ENCODE peak calls at places on chromosomes 3 and 15, in seven cellular contexts. A is mesenchymal stem cell, L is trophoblast cell, X is mesendoderm, S is H9, O is IMR-90, B is H1. W is an unnamed sample. For H3K4me1, the result is how much of the 10 kb centered on the place peaks cover.

GRCh38 chr3:112676659-112677234 is 35.8 kb upstream of the CCDC80 start:
- DNase-seq in A (peak), L (peak), X (peak), S (peak), O (peak), B (peak), W (no peak)

GRCh38 chr15:51267047-51267713 is 71.2 kb downstream of the CYP19A1 start:
- DNase-seq in A (peak), L (no peak), X (no peak), S (peak), O (no peak), B (no peak), W (no peak)

GRCh38 chr3:18302517-18302916 is 122.6 kb downstream of the SATB1 start:
- DNase-seq in A (peak), L (no peak), X (no peak), S (no peak), O (peak), B (no peak), W (no peak)

GRCh38 chr15:65829150-65829764 is 37.2 kb upstream of the DENND4A start:
- DNase-seq in A (peak), L (peak), X (peak), S (no peak), O (peak), B (no peak), W (no peak)

GRCh38 chr3:42979044-42979962 is at the start of gene GASK1A:
- DNase-seq in A (no peak), L (peak), X (peak), S (peak), O (no peak), B (no peak), W (peak)

GRCh38 chr15:42143866-42144625 is 12.4 kb downstream of the PLA2G4F start:
- DNase-seq in A (no peak), L (no peak), X (no peak), S (peak), O (no peak), B (no peak), W (no peak)

GRCh38 chr3:39334205-39334604 is 4.7 kb downstream of the CCR8 start:
- DNase-seq in A (no peak), L (no peak), X (no peak), S (no peak), O (no peak), B (no peak), W (no peak)

GRCh38 chr15:88702983-88703382 is 64.2 kb downstream of the ISG20 start:
- DNase-seq in A (peak), L (no peak), X (no peak), S (no peak), O (peak), B (no peak), W (no peak)

GRCh38 chr15:79115971-79116370 is 25.4 kb upstream of the RASGRF1 start:
- DNase-seq in A (no peak), L (no peak), X (no peak), S (peak), O (no peak), B (no peak), W (no peak)

GRCh38 chr3:154766765-154767503 is 313.2 kb upstream of the MME start:
- DNase-seq in A (no peak), L (no peak), X (no peak), S (peak), O (no peak), B (no peak), W (no peak)

GRCh38 chr15:47409038-47409437 is 308.3 kb upstream of the SEMA6D start:
- DNase-seq in A (no peak), L (no peak), X (no peak), S (no peak), O (no peak), B (no peak), W (no peak)

GRCh38 chr3:30945291-30945690 is 50.8 kb upstream of the GADL1 start:
- DNase-seq in A (no peak), L (no peak), X (no peak), S (no peak), O (no peak), B (no peak), W (no peak)

GRCh38 chr3:157785071-157785826 is 282.0 kb upstream of the VEPH1 start:
- DNase-seq in A (peak), L (peak), X (peak), S (peak), O (peak), B (no peak), W (no peak)

GRCh38 chr3:150547045-150547753 is 612 bp downstream of the EIF2A start:
- DNase-seq in A (peak), L (peak), X (no peak), S (no peak), O (peak), B (no peak), W (no peak)

GRCh38 chr3:154018100-154018696 is 103.0 kb upstream of the ARHGEF26 start:
- DNase-seq in A (peak), L (peak), X (peak), S (peak), O (peak), B (peak), W (peak)

GRCh38 chr3:140225996-140226395 is 291.0 kb downstream of the CLSTN2 start:
- DNase-seq in A (no peak), L (no peak), X (no peak), S (no peak), O (no peak), B (no peak), W (no peak)

GRCh38 chr3:190088890-190089289 is 31.8 kb downstream of the P3H2 start:
- DNase-seq in A (no peak), L (peak), X (peak), S (no peak), O (peak), B (no peak), W (no peak)

DNA sequence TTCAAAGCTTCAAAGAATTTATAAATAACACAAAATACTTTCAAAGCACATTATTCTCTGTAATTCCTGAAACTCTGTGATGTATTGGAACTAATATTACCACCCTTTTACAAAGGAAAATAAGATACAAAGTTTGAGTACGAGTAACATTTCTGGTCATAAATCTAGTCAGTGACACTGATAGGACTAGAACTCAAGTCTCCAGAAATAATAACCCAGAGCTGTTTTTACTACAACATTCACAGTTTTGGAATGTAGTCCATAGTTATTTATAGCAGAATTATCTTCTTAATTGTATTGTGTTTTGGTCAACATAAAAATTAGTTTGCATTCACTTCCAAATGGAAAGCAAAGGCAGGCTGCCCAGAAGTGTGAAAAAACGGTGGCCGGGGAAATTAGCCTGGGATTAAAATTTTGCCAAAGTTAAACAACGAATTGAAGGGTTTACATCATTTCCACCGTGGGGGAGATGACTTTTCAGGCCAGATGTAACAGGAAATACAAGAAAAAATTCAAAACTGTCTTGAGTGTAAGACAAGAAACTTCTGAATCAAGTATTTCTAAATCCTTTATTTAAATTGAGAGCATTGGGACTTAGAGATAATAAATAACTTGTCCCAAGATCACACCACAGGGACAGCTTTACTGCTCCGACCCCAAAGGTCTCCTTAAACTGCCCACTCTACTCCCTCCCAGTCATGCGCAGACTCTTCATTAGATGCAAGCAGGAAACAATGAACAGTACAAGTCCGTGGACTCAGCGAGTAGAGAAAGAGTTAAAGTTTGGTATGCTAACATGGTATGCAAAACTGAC is 74.3 kb upstream of the VGLL4 start:
- DNase-seq in A (peak), L (no peak), X (no peak), S (no peak), O (peak), B (no peak), W (no peak)
- H2BK5ac ChIP-seq in A (no peak), L (no peak), X (no peak), S (no peak), O (peak), B (no peak), W (no peak)

GRCh38 chr3:65252266-65252665 is 564.5 kb upstream of the ADAMTS9 start:
- DNase-seq in A (no peak), L (no peak), X (no peak), S (no peak), O (no peak), B (no peak), W (no peak)
- H2BK120ac ChIP-seq in A (no peak), L (no peak), X (no peak), S (no peak), O (no peak), B (no peak), W (no peak)

GRCh38 chr3:99500485-99500884 is 137.9 kb upstream of the COL8A1 start:
- DNase-seq in A (no peak), L (no peak), X (no peak), S (no peak), O (no peak), B (no peak), W (no peak)
- H3K4me1 ChIP-seq in A (under half), L (under half), X (under half), S (under half), O (under half), B (under half), W (under half)

DNA sequence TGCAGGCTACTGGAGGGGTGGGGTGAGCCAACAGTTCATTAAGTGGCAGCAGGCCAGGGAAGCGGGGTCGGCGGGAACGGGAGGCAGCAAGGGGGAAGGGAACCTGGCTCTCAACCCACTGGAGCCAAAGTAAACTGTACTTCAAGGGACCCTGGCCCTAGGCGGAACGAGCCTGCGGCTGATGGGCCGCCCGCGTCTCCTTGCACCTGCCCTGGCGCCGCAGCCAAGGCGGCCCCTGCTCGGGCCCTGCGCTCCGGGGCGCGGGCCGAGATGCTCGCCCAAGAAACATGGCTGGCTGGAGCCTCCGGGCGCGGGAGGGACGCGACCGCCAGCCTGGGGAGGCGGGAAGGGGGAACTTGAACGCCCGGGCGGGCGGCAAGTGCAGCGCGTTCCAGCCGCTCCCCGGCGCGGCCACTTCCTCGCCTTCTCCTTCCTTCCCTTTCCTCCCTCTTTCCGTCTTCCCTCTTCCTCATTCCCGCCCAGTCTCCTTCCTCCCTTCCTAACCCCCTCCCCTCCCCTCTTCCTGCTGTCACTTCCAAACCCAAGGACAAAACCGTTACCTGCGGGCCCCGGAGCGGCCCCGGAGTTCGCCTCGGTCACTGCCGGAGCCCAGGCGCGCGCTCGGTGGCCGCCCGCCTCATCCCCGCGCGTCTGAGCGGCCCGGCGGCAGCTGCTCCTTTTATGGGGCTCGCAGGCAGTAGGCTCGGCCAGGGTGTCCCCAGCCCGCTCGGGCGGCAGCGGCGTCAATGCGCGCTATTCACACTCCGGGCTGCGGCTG is 489.7 kb downstream of the MAGI1 start:
- DNase-seq in A (peak), L (no peak), X (peak), S (peak), O (no peak), B (no peak), W (peak)
- H2BK5ac ChIP-seq in A (no peak), L (no peak), X (no peak), S (no peak), O (no peak), B (no peak), W (no peak)